ENCODE peak calls at places on chromosomes 6 and 20, in four cellular contexts. P, M, F and E are unnamed samples. For H3K4me1, the result is how much of the 10 kb centered on the place peaks cover.

GRCh38 chr20:36878913-36879312 is 3.0 kb downstream of the TLDC2 start:
- DNase-seq in P (no peak), M (no peak), F (no peak), E (no peak)

GRCh38 chr20:48012401-48012974 is 227.2 kb upstream of the SULF2 start:
- DNase-seq in P (no peak), M (no peak), F (no peak), E (no peak)

GRCh38 chr6:39263299-39264037 is 34.2 kb upstream of the KCNK5 start:
- DNase-seq in P (no peak), M (peak), F (no peak), E (no peak)

GRCh38 chr20:21053002-21053762 is 53.0 kb downstream of the LINC00237 start:
- DNase-seq in P (no peak), M (peak), F (no peak), E (no peak)

GRCh38 chr6:93417421-93417996 is 1.9 kb downstream of the EPHA7 start:
- DNase-seq in P (no peak), M (no peak), F (no peak), E (peak)

GRCh38 chr6:157907651-157908050 is 74.0 kb upstream of the SYNJ2 start:
- DNase-seq in P (no peak), M (no peak), F (no peak), E (no peak)

GRCh38 chr6:145733770-145734169 is 1.6 kb downstream of the EPM2A start:
- DNase-seq in P (no peak), M (no peak), F (no peak), E (no peak)

GRCh38 chr6:166046232-166046631 is 121.4 kb downstream of the TBXT start:
- DNase-seq in P (no peak), M (no peak), F (no peak), E (no peak)

GRCh38 chr20:54140927-54141566 is 32.7 kb downstream of the CYP24A1 start:
- DNase-seq in P (no peak), M (no peak), F (no peak), E (no peak)

GRCh38 chr6:5869261-5869660 is 137.5 kb downstream of the NRN1 start:
- DNase-seq in P (no peak), M (no peak), F (no peak), E (no peak)
- H3K4me1 ChIP-seq in P (under half), M (under half), F (under half), E (under half)

GRCh38 chr6:32152414-32153251 is 894 bp upstream of the PRRT1 start:
- DNase-seq in P (no peak), M (peak), F (peak), E (no peak)

GRCh38 chr6:32154514-32155161 is 697 bp downstream of the PPT2 start:
- DNase-seq in P (peak), M (peak), F (peak), E (peak)

GRCh38 chr6:32151885-32152311 is at the start of gene PRRT1:
- DNase-seq in P (no peak), M (peak), F (no peak), E (no peak)

GRCh38 chr6:32153835-32154513 is at the start of gene PPT2:
- DNase-seq in P (peak), M (peak), F (peak), E (peak)

GRCh38 chr6:32153252-32153834 is 598 bp upstream of the PPT2 start:
- DNase-seq in P (peak), M (peak), F (peak), E (peak)
- TF ChIP-seq CTCF in P (peak), M (peak), F (no peak), E (no peak)

GRCh38 chr6:11217360-11218076 is 14.9 kb downstream of the NEDD9 start:
- DNase-seq in P (no peak), M (no peak), F (peak), E (no peak)
- H3K4me1 ChIP-seq in P (half or more), M (under half), F (half or more), E (half or more)

DNA sequence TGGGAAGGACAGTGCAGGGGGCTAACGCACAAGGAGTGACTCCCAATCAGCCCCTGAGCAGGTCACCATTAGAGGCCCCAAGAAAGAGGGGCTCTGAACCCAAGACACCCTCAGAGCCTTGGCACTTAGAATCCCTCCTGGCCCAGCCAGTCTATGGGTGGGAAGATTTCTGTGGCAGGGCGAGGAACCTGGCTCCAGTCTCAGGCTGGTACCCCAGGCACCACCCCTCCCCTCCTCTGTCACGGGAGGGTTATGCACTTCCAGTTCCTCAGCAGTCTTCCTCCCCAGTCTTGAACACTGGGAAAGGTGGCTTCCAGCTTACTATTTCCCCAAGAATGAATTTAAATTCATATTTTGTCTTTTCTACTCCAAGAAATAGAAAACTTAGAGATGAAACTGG is 27.6 kb upstream of the SSTR4 start:
- DNase-seq in P (no peak), M (no peak), F (no peak), E (no peak)
- TF ChIP-seq CTCF in P (no peak), M (no peak), F (no peak), E (no peak)

GRCh38 chr6:111414373-111414772 is 68.6 kb downstream of the REV3L start:
- DNase-seq in P (no peak), M (no peak), F (no peak), E (no peak)
- H3K4me1 ChIP-seq in P (under half), M (under half), F (under half), E (under half)

DNA sequence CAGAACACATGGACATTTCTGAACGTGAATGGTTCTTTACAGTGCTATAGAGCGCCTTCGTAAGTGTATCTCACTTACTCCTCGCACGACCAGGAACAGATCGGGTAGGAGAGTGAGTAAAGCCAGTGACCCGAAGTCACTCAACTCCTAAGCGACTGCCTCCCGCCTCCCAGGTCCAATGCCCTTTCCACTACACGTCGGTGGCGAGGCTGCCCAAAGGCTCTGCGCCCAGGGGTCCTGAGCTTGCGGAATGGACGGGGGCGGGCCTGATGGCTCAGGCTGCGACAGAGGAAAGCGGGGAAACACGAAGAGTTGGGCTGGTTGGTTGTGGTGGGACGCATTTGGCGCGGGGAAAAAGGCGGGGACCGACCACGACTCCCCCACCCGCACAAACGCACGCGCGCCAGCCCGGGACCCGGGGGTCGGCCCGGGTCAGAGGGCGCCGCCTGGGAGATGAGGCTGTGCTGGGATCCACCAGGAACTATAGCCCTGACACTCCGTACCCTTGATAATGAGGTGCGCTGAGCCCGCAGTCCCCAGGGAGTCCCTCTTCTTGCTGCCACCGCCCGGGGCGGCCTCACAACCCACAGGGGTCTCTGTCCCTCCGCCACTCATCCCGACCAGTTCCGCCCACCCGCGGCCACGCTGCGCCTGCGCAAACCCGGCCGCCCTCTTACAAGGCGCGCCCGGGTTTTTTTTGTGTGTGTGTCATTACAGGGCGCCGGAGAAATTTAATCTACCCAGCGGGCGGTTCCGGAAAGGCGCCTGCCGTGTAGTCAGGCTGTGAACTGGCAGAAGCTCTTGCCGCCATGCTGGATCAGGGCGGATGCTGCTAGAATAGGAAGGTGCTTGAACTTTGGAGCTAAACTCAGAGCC is at the start of gene BLOC1S5:
- DNase-seq in P (peak), M (peak), F (peak), E (peak)
- TF ChIP-seq CTCF in P (peak), M (no peak), F (no peak), E (no peak)

DNA sequence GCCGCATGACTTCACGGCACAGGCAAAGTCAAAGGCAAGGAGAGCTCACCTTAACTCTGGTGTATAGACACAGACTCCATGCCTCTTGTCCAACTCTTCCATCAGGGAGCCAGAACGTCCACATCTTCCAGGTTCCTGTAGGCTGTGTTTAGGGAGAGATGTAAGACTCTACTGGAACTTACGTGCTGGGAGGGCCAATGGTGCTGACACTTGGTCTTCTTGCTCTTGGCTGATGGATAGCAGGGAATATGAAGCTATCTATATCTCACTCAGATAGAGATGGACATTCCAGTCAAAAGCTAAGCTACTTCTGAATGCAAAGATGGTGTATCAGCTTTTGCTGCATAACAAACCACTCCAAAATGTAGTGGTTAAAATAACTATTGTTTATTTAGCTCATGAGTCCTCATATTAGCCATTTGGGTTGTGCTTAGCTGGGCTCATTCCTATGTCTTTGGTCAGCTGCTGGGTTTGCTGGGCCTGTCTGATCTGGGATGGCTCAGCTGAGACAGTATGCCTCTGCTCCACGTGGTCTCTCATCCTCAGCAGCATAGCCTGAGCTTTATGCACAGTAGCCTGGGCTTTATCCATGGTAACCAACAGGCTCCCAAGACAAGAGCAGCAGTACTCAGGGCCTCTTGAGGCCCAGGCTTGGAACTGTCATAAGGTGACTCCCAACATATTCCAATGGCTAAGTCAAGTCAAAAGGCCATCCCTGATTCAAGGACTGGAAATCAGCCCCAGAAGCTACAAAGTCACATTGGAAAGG is 111.6 kb downstream of the SNX5 start:
- DNase-seq in P (no peak), M (no peak), F (no peak), E (no peak)
- H3K4me1 ChIP-seq in P (under half), M (under half), F (under half), E (under half)

GRCh38 chr20:52313335-52313963 is 121.9 kb upstream of the ZFP64 start:
- DNase-seq in P (no peak), M (peak), F (no peak), E (peak)
- TF ChIP-seq CTCF in P (peak), M (peak), F (peak), E (no peak)

GRCh38 chr6:44804016-44804415 is 416.5 kb downstream of the CDC5L start:
- DNase-seq in P (no peak), M (no peak), F (no peak), E (no peak)

GRCh38 chr6:44808148-44808547 is 420.6 kb downstream of the CDC5L start:
- DNase-seq in P (no peak), M (no peak), F (no peak), E (no peak)

GRCh38 chr6:44804546-44804945 is 417.0 kb downstream of the CDC5L start:
- DNase-seq in P (no peak), M (no peak), F (no peak), E (no peak)

GRCh38 chr6:44806656-44807055 is 419.1 kb downstream of the CDC5L start:
- DNase-seq in P (no peak), M (no peak), F (no peak), E (no peak)

GRCh38 chr6:44805239-44805849 is 417.8 kb downstream of the CDC5L start:
- DNase-seq in P (no peak), M (no peak), F (no peak), E (no peak)
- H3K4me1 ChIP-seq in P (under half), M (under half), F (under half), E (under half)

GRCh38 chr6:16276991-16277981 is 38.9 kb downstream of the GMPR start:
- DNase-seq in P (peak), M (peak), F (peak), E (peak)
- TF ChIP-seq CTCF in P (no peak), M (peak), F (no peak), E (no peak)